ENCODE peak calls at places on chromosomes 11 and 22, in five cellular contexts. H, T, W, X and O are unnamed samples.

GRCh38 chr11:47847892-47848635 is at the start of gene NUP160:
- DNase-seq in W (peak; percentile 90), X (peak; percentile 69), T (peak; percentile 66), H (peak; percentile 95), O (peak; percentile 90)

GRCh38 chr11:121595717-121596156 is 143.0 kb upstream of the SORL1-AS1 start:
- DNase-seq in H (no peak), W (peak; percentile 43), T (peak; percentile 97), X (peak; percentile 99), O (no peak)

GRCh38 chr22:36237462-36238347 is 1.6 kb downstream of the APOL2 start:
- DNase-seq in X (peak; percentile 25), T (no peak), W (no peak), H (no peak), O (no peak)

GRCh38 chr11:46112961-46113617 is 8.2 kb downstream of the PHF21A start:
- DNase-seq in H (no peak), X (peak; percentile 77), W (no peak), T (peak; percentile 48), O (no peak)

GRCh38 chr22:22772883-22773282 is 114.7 kb upstream of the IGLL5 start:
- DNase-seq in W (no peak), T (no peak), X (no peak), H (no peak), O (no peak)

GRCh38 chr11:117840881-117841581 is 16.5 kb upstream of the FXYD2 start:
- DNase-seq in T (no peak), W (no peak), H (peak; percentile 43), X (no peak), O (peak; percentile 21)

GRCh38 chr11:48216510-48216909 is at the start of gene OR4B1:
- DNase-seq in X (no peak), H (no peak), W (no peak), T (no peak), O (no peak)

GRCh38 chr11:135033545-135033944 is 621.5 kb upstream of the B3GAT1 start:
- DNase-seq in H (no peak), T (peak; percentile 20), W (no peak), X (peak; percentile 1), O (no peak)

GRCh38 chr11:17371614-17372013 is 16.8 kb downstream of the KCNJ11 start:
- DNase-seq in X (peak; percentile 66), W (no peak), T (peak; percentile 26), H (no peak), O (no peak)

GRCh38 chr11:107545101-107545514 is 20.4 kb downstream of the ALKBH8 start:
- DNase-seq in W (no peak), H (no peak), T (peak; percentile 74), X (peak; percentile 49), O (no peak)

GRCh38 chr11:130197386-130198035 is 37.9 kb downstream of the ST14 start:
- DNase-seq in W (no peak), H (no peak), T (no peak), X (no peak), O (no peak)

GRCh38 chr22:18147791-18148507 is 2.0 kb upstream of the USP18 start:
- DNase-seq in H (no peak), X (no peak), W (no peak), T (no peak), O (no peak)

GRCh38 chr22:18146389-18146753 is 3.6 kb upstream of the USP18 start:
- DNase-seq in X (no peak), W (no peak), T (no peak), H (no peak), O (no peak)

GRCh38 chr22:18152519-18152918 is 2.5 kb downstream of the USP18 start:
- DNase-seq in X (no peak), H (no peak), T (no peak), W (no peak), O (no peak)

GRCh38 chr22:18145676-18146388 is 4.1 kb upstream of the USP18 start:
- DNase-seq in W (no peak), T (no peak), X (no peak), H (no peak), O (no peak)

GRCh38 chr22:18148508-18148965 is 1.4 kb upstream of the USP18 start:
- DNase-seq in H (no peak), T (no peak), W (peak; percentile 45), X (no peak), O (no peak)
- TF ChIP-seq CTCF in H (no peak), T (no peak), W (no peak), X (no peak), O (no peak)

GRCh38 chr11:11807811-11808210 is 34.0 kb upstream of the USP47 start:
- DNase-seq in T (no peak), X (no peak), H (no peak), W (no peak), O (no peak)

GRCh38 chr11:11813288-11813962 is 28.3 kb upstream of the USP47 start:
- DNase-seq in X (peak; percentile 87), W (peak; percentile 34), H (no peak), T (peak; percentile 80), O (no peak)

GRCh38 chr11:11814614-11815452 is 26.9 kb upstream of the USP47 start:
- DNase-seq in W (no peak), T (no peak), X (no peak), H (no peak), O (no peak)

GRCh38 chr11:11808992-11809583 is 32.7 kb upstream of the USP47 start:
- DNase-seq in T (no peak), H (no peak), W (no peak), X (no peak), O (no peak)

DNA sequence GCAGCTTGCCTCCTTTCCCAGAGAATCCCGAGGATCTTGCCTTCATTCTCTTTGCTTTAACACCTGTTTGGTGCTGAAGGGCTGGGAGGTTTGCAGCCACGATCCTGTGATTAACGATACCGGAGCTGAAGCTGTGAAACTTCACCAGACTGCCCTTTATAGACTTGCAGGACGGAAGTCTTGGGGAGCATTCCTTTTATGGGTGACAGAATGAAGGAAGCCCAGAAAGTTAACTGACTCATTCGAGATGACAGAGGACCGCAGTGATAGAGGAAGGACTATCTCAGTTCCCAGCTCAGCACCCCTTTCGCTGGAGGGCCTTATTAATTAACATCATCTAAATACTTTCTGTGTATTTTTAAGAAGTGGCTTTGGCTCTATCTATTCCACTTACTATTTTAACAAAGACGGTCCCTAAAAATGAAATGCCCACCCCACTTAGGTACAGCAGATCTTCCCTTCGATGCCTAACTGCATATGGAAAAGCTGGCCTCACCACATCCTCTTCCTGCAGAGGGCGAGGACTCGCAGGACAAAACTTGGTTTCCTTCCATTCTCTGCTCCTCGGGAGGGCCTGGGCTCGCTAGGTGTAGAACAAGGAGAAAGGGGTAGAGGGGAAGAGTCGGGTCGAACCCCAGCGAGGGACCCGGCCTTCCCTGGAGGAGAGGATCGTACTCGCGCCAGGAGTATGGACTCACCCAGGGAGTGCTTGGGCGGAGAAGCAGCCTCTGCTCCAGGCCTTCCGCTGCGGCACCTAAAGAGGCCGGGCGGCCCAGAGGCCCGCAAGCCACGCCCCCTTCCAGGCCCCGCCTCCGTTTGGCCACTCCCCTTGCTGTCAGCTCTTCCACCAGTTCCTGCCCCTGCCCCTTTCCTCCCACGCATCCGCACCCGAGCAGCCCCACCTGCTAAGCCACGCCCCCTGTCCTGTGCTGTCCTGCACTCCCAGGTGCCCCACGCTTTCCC is 30.7 kb upstream of the USP47 start:
- DNase-seq in X (no peak), W (no peak), H (peak; percentile 72), T (no peak), O (no peak)
- TF ChIP-seq CTCF in X (no peak), W (no peak), H (no peak), T (no peak), O (no peak)

GRCh38 chr11:44658451-44658850 is 68.3 kb upstream of the TSPAN18 start:
- DNase-seq in X (peak; percentile 34), W (no peak), H (no peak), T (no peak), O (no peak)
- TF ChIP-seq CTCF in X (peak; percentile 47), W (peak; percentile 34), H (peak; percentile 46), T (no peak), O (peak; percentile 70)

GRCh38 chr22:38305481-38306448 is 11.5 kb downstream of the CSNK1E start:
- DNase-seq in X (peak; percentile 68), T (peak; percentile 53), H (no peak), W (no peak), O (no peak)
- TF ChIP-seq CTCF in X (no peak), T (no peak), H (no peak), W (no peak), O (peak; percentile 11)

DNA sequence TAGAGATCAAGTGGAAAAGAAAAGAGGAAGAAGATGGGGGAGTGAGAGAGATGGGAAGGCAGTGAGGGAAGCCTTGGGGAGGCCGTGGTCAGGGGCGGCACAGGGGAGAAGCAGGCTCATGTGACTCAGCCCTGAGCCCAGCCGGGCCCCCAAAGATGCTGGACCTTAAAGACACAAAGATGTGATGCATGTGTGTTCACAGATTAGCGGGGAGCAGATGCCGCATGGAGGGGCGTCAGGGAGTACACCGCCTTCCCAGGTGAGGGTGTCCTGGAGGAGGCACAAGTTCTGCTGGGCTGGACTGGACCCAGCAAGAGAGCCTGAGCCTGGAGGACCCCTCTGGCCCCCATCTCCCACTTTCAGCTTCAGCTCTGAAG is 91.2 kb downstream of the CDKN1C start:
- DNase-seq in W (peak; percentile 5), T (no peak), H (peak; percentile 50), X (no peak), O (peak; percentile 72)
- TF ChIP-seq CTCF in W (no peak), T (no peak), H (no peak), X (no peak), O (no peak)

GRCh38 chr22:27406389-27406861 is 395.1 kb downstream of the MN1 start:
- DNase-seq in X (no peak), T (no peak), H (no peak), W (no peak), O (no peak)

GRCh38 chr22:27405672-27406388 is 395.7 kb downstream of the MN1 start:
- DNase-seq in H (no peak), W (peak; percentile 69), X (peak; percentile 70), T (peak; percentile 69), O (no peak)

GRCh38 chr22:27407369-27407985 is 394.1 kb downstream of the MN1 start:
- DNase-seq in H (no peak), X (no peak), W (no peak), T (no peak), O (no peak)

GRCh38 chr22:27408068-27408467 is 393.5 kb downstream of the MN1 start:
- DNase-seq in X (no peak), T (no peak), H (no peak), W (no peak), O (no peak)

DNA sequence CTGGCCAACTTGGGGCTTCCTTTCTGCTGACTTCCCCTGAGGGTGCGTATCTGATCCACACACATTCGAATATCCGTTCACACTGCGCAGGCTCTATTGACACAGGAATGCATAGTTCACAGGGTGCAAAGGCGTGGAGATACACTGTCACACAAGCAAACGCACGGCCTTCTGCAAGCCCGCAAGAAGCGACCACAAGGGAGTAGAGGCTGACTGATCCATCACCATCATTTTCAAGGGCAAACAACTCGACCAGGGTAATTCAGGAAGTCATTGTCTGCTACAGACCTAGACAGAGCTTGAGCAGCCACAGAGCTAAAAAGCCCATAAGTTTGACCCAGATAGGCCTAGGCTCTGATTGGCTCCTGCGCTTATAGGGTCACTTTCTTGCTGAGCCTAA is 392.3 kb downstream of the MN1 start:
- DNase-seq in H (no peak), X (no peak), T (no peak), W (no peak), O (no peak)
- TF ChIP-seq CTCF in H (no peak), X (no peak), T (no peak), W (no peak), O (no peak)

GRCh38 chr11:74683279-74683871 is 47.9 kb downstream of the CHRDL2 start:
- DNase-seq in T (no peak), X (peak; percentile 39), H (peak; percentile 79), W (no peak), O (peak; percentile 54)
- TF ChIP-seq CTCF in T (no peak), X (peak; percentile 51), H (peak; percentile 30), W (peak; percentile 40), O (peak; percentile 74)